ENCODE peak calls at places on chromosomes 6 and 20, in eight cellular contexts. One of them, this sample, is unnamed.

GRCh38 chr6:30327232-30327746 is 562 bp downstream of the TRIM39 start:
- DNase-seq in nephron progenitor cell: no peak
- DNase-seq in uterus: no peak
- DNase-seq in right lobe of liver: no peak
- DNase-seq in fibroblast of villous mesenchyme: no peak
- DNase-seq in HL-60: no peak
- DNase-seq in NCI-H1436: no peak
- DNase-seq in Daoy: no peak
- DNase-seq in this sample: peak

GRCh38 chr6:13273931-13274706 is 54.2 kb downstream of the TBC1D7 start:
- DNase-seq in right lobe of liver: peak
- DNase-seq in nephron progenitor cell: no peak
- DNase-seq in fibroblast of villous mesenchyme: no peak
- DNase-seq in uterus: no peak
- DNase-seq in NCI-H1436: no peak
- DNase-seq in HL-60: peak
- DNase-seq in Daoy: peak
- DNase-seq in this sample: no peak

GRCh38 chr20:45163071-45163803 is 11.5 kb upstream of the PI3 start:
- DNase-seq in uterus: no peak
- DNase-seq in HL-60: no peak
- DNase-seq in NCI-H1436: no peak
- DNase-seq in nephron progenitor cell: no peak
- DNase-seq in Daoy: no peak
- DNase-seq in fibroblast of villous mesenchyme: no peak
- DNase-seq in right lobe of liver: no peak
- DNase-seq in this sample: no peak

GRCh38 chr6:56388414-56388752 is 141.0 kb upstream of the COL21A1 start:
- DNase-seq in Daoy: no peak
- DNase-seq in nephron progenitor cell: no peak
- DNase-seq in uterus: no peak
- DNase-seq in fibroblast of villous mesenchyme: no peak
- DNase-seq in right lobe of liver: no peak
- DNase-seq in HL-60: no peak
- DNase-seq in NCI-H1436: no peak
- DNase-seq in this sample: no peak

GRCh38 chr6:48535569-48535968 is 424.6 kb upstream of the PTCHD4 start:
- DNase-seq in right lobe of liver: no peak
- DNase-seq in HL-60: peak
- DNase-seq in Daoy: peak
- DNase-seq in uterus: no peak
- DNase-seq in nephron progenitor cell: no peak
- DNase-seq in fibroblast of villous mesenchyme: peak
- DNase-seq in NCI-H1436: no peak
- DNase-seq in this sample: peak

GRCh38 chr20:47851774-47852173 is 66.5 kb upstream of the SULF2 start:
- DNase-seq in right lobe of liver: no peak
- DNase-seq in Daoy: no peak
- DNase-seq in HL-60: no peak
- DNase-seq in NCI-H1436: no peak
- DNase-seq in fibroblast of villous mesenchyme: no peak
- DNase-seq in nephron progenitor cell: no peak
- DNase-seq in uterus: no peak
- DNase-seq in this sample: no peak

GRCh38 chr6:11207199-11207968 is 25.1 kb downstream of the NEDD9 start:
- DNase-seq in right lobe of liver: peak
- DNase-seq in Daoy: peak
- DNase-seq in uterus: peak
- DNase-seq in fibroblast of villous mesenchyme: peak
- DNase-seq in nephron progenitor cell: no peak
- DNase-seq in HL-60: peak
- DNase-seq in NCI-H1436: no peak
- DNase-seq in this sample: peak

GRCh38 chr6:112439010-112439409 is 91.9 kb downstream of the RFPL4B start:
- DNase-seq in fibroblast of villous mesenchyme: no peak
- DNase-seq in NCI-H1436: no peak
- DNase-seq in Daoy: no peak
- DNase-seq in uterus: no peak
- DNase-seq in HL-60: no peak
- DNase-seq in right lobe of liver: peak
- DNase-seq in nephron progenitor cell: no peak
- DNase-seq in this sample: no peak

This sample was measured in A172.